ENCODE peak calls at places on chromosomes 16 and 17, in six cellular contexts. W is heart left ventricle, C is colonic mucosa, X is fibroblast of lung, O is sigmoid colon, L is pancreas. K is an unnamed sample.

GRCh38 chr16:87384162-87384999 is 805 bp upstream of the FBXO31 start:
- DNase-seq in X (no peak), W (peak; percentile 60), C (peak; percentile 60), L (no peak), O (peak; percentile 80), K (no peak)

GRCh38 chr17:62663304-62663703 is 35.8 kb downstream of the MRC2 start:
- DNase-seq in W (no peak), L (no peak), X (peak; percentile 45), O (no peak), C (no peak), K (no peak)

GRCh38 chr17:81064746-81065475 is 30.0 kb downstream of the BAIAP2 start:
- DNase-seq in W (peak; percentile 67), L (no peak), X (no peak), C (no peak), O (no peak), K (no peak)

GRCh38 chr16:83951544-83951943 is 1.5 kb upstream of the OSGIN1 start:
- DNase-seq in C (no peak), L (no peak), W (no peak), X (no peak), O (no peak), K (no peak)

GRCh38 chr17:8146381-8147140 is 5.6 kb downstream of the PER1 start:
- DNase-seq in X (no peak), L (no peak), O (peak; percentile 64), C (no peak), W (no peak), K (no peak)

GRCh38 chr17:8448310-8448709 is 12.6 kb downstream of the NDEL1 start:
- DNase-seq in O (no peak), L (no peak), X (no peak), W (no peak), C (no peak), K (no peak)

GRCh38 chr16:22302776-22303363 is 5.7 kb downstream of the POLR3E start:
- DNase-seq in C (no peak), W (no peak), L (no peak), O (no peak), X (no peak), K (no peak)

GRCh38 chr17:51353296-51353695 is 93.0 kb downstream of the UTP18 start:
- DNase-seq in C (no peak), X (no peak), L (no peak), W (no peak), O (no peak), K (no peak)

GRCh38 chr17:43906951-43907424 is 348 bp downstream of the MPP2 start:
- DNase-seq in W (no peak), L (no peak), X (no peak), C (no peak), O (peak; percentile 70), K (no peak)

GRCh38 chr17:80030730-80031410 is 4.8 kb downstream of the TBC1D16 start:
- DNase-seq in O (no peak), X (no peak), C (peak; percentile 82), W (no peak), L (peak; percentile 91), K (no peak)

GRCh38 chr17:4953461-4953961 is 2.6 kb downstream of the ENO3 start:
- DNase-seq in W (no peak), X (peak; percentile 56), L (no peak), O (no peak), C (no peak), K (no peak)

GRCh38 chr16:2337431-2338296 is 2.9 kb downstream of the ABCA3 start:
- DNase-seq in C (no peak), W (no peak), X (no peak), L (no peak), O (no peak), K (no peak)

GRCh38 chr16:17780181-17780580 is 309.4 kb upstream of the XYLT1 start:
- DNase-seq in X (peak; percentile 54), W (no peak), L (no peak), C (no peak), O (no peak), K (no peak)

DNA sequence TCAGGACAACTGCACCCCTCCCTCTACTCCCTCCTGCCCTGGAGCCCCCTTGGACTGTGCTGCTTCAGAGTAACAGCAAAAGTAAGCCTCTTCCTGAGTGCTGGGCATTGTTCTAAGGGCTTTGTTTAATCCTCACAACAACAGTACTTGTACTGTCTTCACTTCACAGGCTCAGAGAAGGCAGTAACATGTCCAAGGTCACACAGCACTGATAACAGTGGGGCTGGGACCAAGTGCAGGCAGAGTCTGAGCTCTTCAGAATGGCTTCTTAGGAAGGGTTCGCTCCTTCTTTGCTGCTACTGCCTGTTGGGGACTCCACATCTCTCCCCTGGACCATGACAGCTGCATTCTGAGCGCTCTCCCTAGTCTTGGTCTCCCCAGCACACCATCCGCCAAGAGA is 24.6 kb downstream of the TMEM132E start:
- DNase-seq in W (no peak), L (no peak), O (no peak), X (no peak), C (no peak), K (no peak)
- H3K9me3 ChIP-seq in W (no peaks in the 10 kb centered on the region), L (no peaks in the 10 kb centered on the region), O (no peaks in the 10 kb centered on the region), X (no peaks in the 10 kb centered on the region), C (no peaks in the 10 kb centered on the region), K (no peaks in the 10 kb centered on the region)

DNA sequence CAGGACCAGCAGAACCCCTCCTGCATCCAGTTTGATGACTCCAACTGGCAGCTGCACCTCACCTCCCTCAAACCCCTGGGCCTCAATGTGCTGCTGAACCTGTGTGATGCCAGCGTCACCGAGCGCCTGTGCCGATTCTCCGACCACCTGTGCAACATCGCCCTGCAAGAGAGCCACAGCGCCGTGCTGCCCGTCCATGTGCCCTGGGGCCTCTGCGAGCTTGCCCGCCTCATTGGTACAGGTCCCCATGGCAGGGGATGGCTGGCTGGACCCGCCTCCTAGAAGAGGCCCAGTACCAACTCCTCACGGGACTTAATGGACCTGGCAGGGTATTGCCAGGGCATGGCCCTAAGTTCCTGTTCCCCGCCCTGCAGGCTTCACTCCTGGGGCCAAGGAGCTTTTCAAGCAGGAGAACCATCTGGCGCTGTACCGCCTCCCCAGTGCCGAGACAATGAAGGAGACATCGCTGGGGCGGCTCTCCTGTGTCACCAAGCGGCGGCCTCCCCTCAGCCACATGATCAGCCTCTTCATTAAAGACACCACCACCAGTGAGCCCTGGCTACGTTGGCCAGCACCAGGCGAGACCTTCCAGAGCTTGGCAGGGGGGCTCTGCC is 22.7 kb downstream of the CASKIN2 start:
- DNase-seq in C (no peak), O (no peak), X (no peak), W (no peak), L (no peak), K (no peak)
- H3K9me3 ChIP-seq in C (no peaks in the 10 kb centered on the region), O (no peaks in the 10 kb centered on the region), X (no peaks in the 10 kb centered on the region), W (no peaks in the 10 kb centered on the region), L (no peaks in the 10 kb centered on the region), K (no peaks in the 10 kb centered on the region)

DNA sequence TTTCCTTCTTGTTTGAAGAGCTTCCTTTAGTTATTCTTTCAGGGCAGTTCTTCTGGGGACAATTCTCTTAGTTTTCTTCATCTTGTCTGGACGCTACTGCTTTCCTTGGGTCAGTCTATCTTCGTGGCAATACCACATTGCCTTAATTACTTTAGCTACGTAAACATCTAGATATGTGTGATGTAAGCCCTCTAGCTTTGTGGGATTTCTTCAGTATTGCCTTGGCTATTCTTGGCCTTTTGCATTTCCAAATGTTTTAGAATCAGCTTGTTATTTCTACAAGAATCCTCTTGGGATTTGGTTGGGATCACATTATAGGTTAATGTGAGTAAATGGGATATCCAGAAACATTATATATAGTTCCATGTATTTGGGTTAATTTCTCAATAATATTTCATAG is 9.0 kb upstream of the ST6GALNAC2 start:
- DNase-seq in L (no peak), O (no peak), C (no peak), W (no peak), X (peak; percentile 32), K (no peak)
- H3K9me3 ChIP-seq in L (no peaks in the 10 kb centered on the region), O (no peaks in the 10 kb centered on the region), C (no peaks in the 10 kb centered on the region), W (no peaks in the 10 kb centered on the region), X (no peaks in the 10 kb centered on the region), K (no peaks in the 10 kb centered on the region)

GRCh38 chr17:27082775-27083154 is 211.1 kb upstream of the WSB1 start:
- DNase-seq in X (no peak), L (no peak), O (no peak), C (no peak), W (no peak), K (no peak)

GRCh38 chr17:27081002-27081638 is 212.8 kb upstream of the WSB1 start:
- DNase-seq in X (no peak), L (no peak), W (no peak), C (no peak), O (no peak), K (no peak)

GRCh38 chr17:27083408-27084185 is 210.3 kb upstream of the WSB1 start:
- DNase-seq in C (no peak), W (no peak), X (no peak), L (no peak), O (no peak), K (no peak)

GRCh38 chr17:27079660-27080059 is 214.3 kb upstream of the WSB1 start:
- DNase-seq in X (no peak), W (no peak), L (no peak), O (no peak), C (no peak), K (no peak)

DNA sequence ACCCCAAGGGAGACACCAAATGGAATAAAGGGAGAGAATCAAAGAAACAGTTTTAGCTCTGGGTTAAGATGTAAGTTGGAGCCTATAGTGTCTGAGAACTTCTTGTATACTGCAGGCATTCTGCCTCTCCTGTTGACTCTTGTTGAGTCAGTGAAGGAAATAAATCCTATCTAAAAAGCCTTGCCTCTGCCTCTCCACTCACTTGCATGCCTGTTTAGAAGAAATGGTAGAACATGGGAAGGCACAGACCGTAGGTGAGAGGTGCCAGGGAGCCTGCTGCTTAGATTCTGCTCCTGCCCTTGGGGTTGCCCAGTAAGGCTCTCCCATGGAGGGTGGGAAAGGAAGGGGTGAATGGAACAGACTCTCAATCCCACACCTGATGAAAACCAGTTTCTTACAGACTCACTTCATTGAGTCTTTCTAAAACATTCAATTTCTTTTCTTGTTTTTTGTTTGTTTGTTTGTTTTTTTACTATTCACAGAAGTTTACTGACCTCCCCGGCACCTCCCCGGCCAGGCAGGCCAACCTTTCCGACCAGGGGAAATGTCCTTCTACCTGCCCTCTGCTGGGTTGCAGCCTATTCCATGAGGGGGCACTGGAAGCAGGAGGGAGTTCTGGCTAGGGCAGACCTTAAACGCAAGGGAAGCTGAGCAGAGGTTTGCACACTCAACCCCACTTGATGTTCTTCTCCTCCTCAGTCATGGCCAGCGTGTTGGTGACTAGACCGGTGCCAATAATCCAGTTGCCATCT is 211.7 kb upstream of the WSB1 start:
- DNase-seq in X (no peak), L (no peak), O (no peak), W (no peak), C (no peak), K (no peak)
- H3K9me3 ChIP-seq in X (no peaks in the 10 kb centered on the region), L (no peaks in the 10 kb centered on the region), O (no peaks in the 10 kb centered on the region), W (no peaks in the 10 kb centered on the region), C (no peaks in the 10 kb centered on the region), K (no peaks in the 10 kb centered on the region)

GRCh38 chr17:16552637-16553045 is 16.4 kb downstream of the ZNF287 start:
- DNase-seq in O (no peak), L (no peak), C (no peak), X (peak; percentile 2), W (no peak), K (no peak)
- H3K9me3 ChIP-seq in O (peaks cover 71% of the 10 kb centered on the region), L (peaks cover 6% of the 10 kb centered on the region), C (peaks cover 10% of the 10 kb centered on the region), X (peaks cover 2% of the 10 kb centered on the region), W (peaks cover 100% of the 10 kb centered on the region), K (peaks cover 99% of the 10 kb centered on the region)

DNA sequence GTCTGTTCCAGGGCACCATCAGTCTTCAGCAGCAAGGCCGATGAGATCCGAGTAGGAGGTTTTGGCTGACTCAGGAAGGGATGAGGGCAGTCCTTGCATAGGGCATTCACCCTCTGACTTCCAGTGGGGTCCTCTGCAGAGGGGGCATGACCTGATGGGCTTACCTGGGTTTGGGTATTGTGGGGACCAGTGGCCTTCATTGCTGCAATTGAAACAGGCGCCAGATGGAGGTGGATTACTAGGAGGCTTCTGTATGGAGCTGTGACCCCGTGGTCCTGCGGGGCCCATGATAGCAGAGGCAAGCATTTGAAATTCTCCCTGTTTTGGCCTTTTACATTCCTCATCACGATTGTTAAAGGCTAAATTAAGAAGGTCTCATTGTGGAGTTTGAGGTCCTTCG is 2448.7 kb downstream of the TP53TG3F start:
- DNase-seq in O (no peak), X (no peak), W (no peak), C (no peak), L (no peak), K (no peak)
- H3K9me3 ChIP-seq in O (peaks cover 2% of the 10 kb centered on the region), X (no peaks in the 10 kb centered on the region), W (no peaks in the 10 kb centered on the region), C (no peaks in the 10 kb centered on the region), L (no peaks in the 10 kb centered on the region), K (peaks cover 4% of the 10 kb centered on the region)